ENCODE peak calls at places on chromosomes 11 and 22, in five cellular contexts. One of them, this sample, is unnamed.
A peak's percentile ranks its signal among the peaks of the same experiment; 100 is the strongest.

GRCh38 chr11:4095509-4096230 is 1.1 kb downstream of the RRM1 start:
- DNase-seq in HTR-8/SVneo: no peak
- DNase-seq in ELR: peak; percentile 79
- DNase-seq in mesendoderm: peak; percentile 61
- DNase-seq in GM23338: no peak
- DNase-seq in this sample: no peak

GRCh38 chr11:95262994-95263764 is 32.2 kb upstream of the SESN3 start:
- DNase-seq in HTR-8/SVneo: no peak
- DNase-seq in ELR: no peak
- DNase-seq in mesendoderm: no peak
- DNase-seq in GM23338: no peak
- DNase-seq in this sample: no peak

GRCh38 chr22:21921729-21922128 is 30.9 kb downstream of the PPM1F start:
- DNase-seq in HTR-8/SVneo: no peak
- DNase-seq in ELR: no peak
- DNase-seq in mesendoderm: no peak
- DNase-seq in GM23338: peak; percentile 85
- DNase-seq in this sample: no peak

GRCh38 chr11:11972148-11972547 is 36.3 kb downstream of the DKK3 start:
- DNase-seq in HTR-8/SVneo: no peak
- DNase-seq in ELR: no peak
- DNase-seq in mesendoderm: no peak
- DNase-seq in GM23338: no peak
- DNase-seq in this sample: no peak

GRCh38 chr11:65977621-65978390 is 16.3 kb downstream of the SART1 start:
- DNase-seq in HTR-8/SVneo: no peak
- DNase-seq in ELR: no peak
- DNase-seq in mesendoderm: no peak
- DNase-seq in GM23338: no peak
- DNase-seq in this sample: no peak

GRCh38 chr11:18457435-18457834 is 1.8 kb downstream of the LDHAL6A start:
- DNase-seq in HTR-8/SVneo: peak; percentile 7
- DNase-seq in ELR: peak; percentile 32
- DNase-seq in mesendoderm: peak; percentile 1
- DNase-seq in GM23338: no peak
- DNase-seq in this sample: no peak

GRCh38 chr11:123209591-123209990 is 14.5 kb upstream of the CLMP start:
- DNase-seq in HTR-8/SVneo: no peak
- DNase-seq in ELR: no peak
- DNase-seq in mesendoderm: no peak
- DNase-seq in GM23338: no peak
- DNase-seq in this sample: no peak

GRCh38 chr11:495537-495931 is 11.5 kb downstream of the RNH1 start:
- DNase-seq in HTR-8/SVneo: no peak
- DNase-seq in ELR: no peak
- DNase-seq in mesendoderm: no peak
- DNase-seq in GM23338: no peak
- DNase-seq in this sample: no peak

GRCh38 chr11:78666675-78667129 is 92.0 kb upstream of the NARS2 start:
- DNase-seq in HTR-8/SVneo: no peak
- DNase-seq in ELR: no peak
- DNase-seq in mesendoderm: no peak
- DNase-seq in GM23338: no peak
- DNase-seq in this sample: no peak

GRCh38 chr22:44180706-44181032 is at the start of gene PARVG:
- DNase-seq in HTR-8/SVneo: no peak
- DNase-seq in ELR: no peak
- DNase-seq in mesendoderm: peak; percentile 59
- DNase-seq in GM23338: peak; percentile 70
- DNase-seq in this sample: no peak

GRCh38 chr22:35835998-35836691 is 118.5 kb downstream of the APOL5 start:
- DNase-seq in HTR-8/SVneo: peak; percentile 41
- DNase-seq in ELR: peak; percentile 90
- DNase-seq in mesendoderm: peak; percentile 96
- DNase-seq in GM23338: peak; percentile 84
- DNase-seq in this sample: peak; percentile 65

GRCh38 chr11:34379081-34379480 is 21.3 kb upstream of the ABTB2 start:
- DNase-seq in HTR-8/SVneo: peak; percentile 13
- DNase-seq in ELR: peak; percentile 84
- DNase-seq in mesendoderm: no peak
- DNase-seq in GM23338: no peak
- DNase-seq in this sample: no peak

GRCh38 chr11:3156661-3157311 is 8.3 kb downstream of the OSBPL5 start:
- DNase-seq in HTR-8/SVneo: no peak
- DNase-seq in ELR: no peak
- DNase-seq in mesendoderm: no peak
- DNase-seq in GM23338: no peak
- DNase-seq in this sample: peak; percentile 62

GRCh38 chr22:47567741-47568140 is 805.3 kb downstream of the TBC1D22A start:
- DNase-seq in HTR-8/SVneo: no peak
- DNase-seq in ELR: no peak
- DNase-seq in mesendoderm: no peak
- DNase-seq in GM23338: no peak
- DNase-seq in this sample: no peak

GRCh38 chr22:30947821-30948454 is 20.6 kb downstream of the MORC2 start:
- DNase-seq in HTR-8/SVneo: peak; percentile 5
- DNase-seq in ELR: peak; percentile 60
- DNase-seq in mesendoderm: peak; percentile 32
- DNase-seq in GM23338: peak; percentile 48
- DNase-seq in this sample: no peak

GRCh38 chr11:40129276-40129675 is 1330.2 kb downstream of the LRRC4C start:
- DNase-seq in HTR-8/SVneo: no peak
- DNase-seq in ELR: peak; percentile 9
- DNase-seq in mesendoderm: peak; percentile 46
- DNase-seq in GM23338: peak; percentile 58
- DNase-seq in this sample: no peak

GRCh38 chr22:49420651-49421050 is 407.0 kb downstream of the BRD1 start:
- DNase-seq in HTR-8/SVneo: no peak
- DNase-seq in ELR: no peak
- DNase-seq in mesendoderm: no peak
- DNase-seq in GM23338: no peak
- DNase-seq in this sample: no peak

GRCh38 chr11:14184548-14184947 is 174.4 kb downstream of the RRAS2 start:
- DNase-seq in HTR-8/SVneo: no peak
- DNase-seq in ELR: no peak
- DNase-seq in mesendoderm: peak; percentile 40
- DNase-seq in GM23338: no peak
- DNase-seq in this sample: peak; percentile 10

GRCh38 chr22:30324008-30324730 is 2.6 kb downstream of the TBC1D10A start:
- DNase-seq in HTR-8/SVneo: no peak
- DNase-seq in ELR: peak; percentile 25
- DNase-seq in mesendoderm: no peak
- DNase-seq in GM23338: no peak
- DNase-seq in this sample: no peak

GRCh38 chr11:107354780-107355179 is 102.8 kb downstream of the CWF19L2 start:
- DNase-seq in HTR-8/SVneo: no peak
- DNase-seq in ELR: no peak
- DNase-seq in mesendoderm: no peak
- DNase-seq in GM23338: no peak
- DNase-seq in this sample: no peak

GRCh38 chr11:72778535-72779494 is 15.0 kb downstream of the STARD10 start:
- DNase-seq in HTR-8/SVneo: no peak
- DNase-seq in ELR: no peak
- DNase-seq in mesendoderm: no peak
- DNase-seq in GM23338: no peak
- DNase-seq in this sample: no peak

GRCh38 chr11:26063915-26064314 is 268.0 kb upstream of the ANO3 start:
- DNase-seq in HTR-8/SVneo: no peak
- DNase-seq in ELR: no peak
- DNase-seq in mesendoderm: no peak
- DNase-seq in GM23338: no peak
- DNase-seq in this sample: no peak

GRCh38 chr11:57466680-57467079 is 6.4 kb downstream of the RTN4RL2 start:
- DNase-seq in HTR-8/SVneo: no peak
- DNase-seq in ELR: no peak
- DNase-seq in mesendoderm: no peak
- DNase-seq in GM23338: no peak
- DNase-seq in this sample: no peak

GRCh38 chr11:65399249-65399648 is 12.8 kb downstream of the FRMD8 start:
- DNase-seq in HTR-8/SVneo: no peak
- DNase-seq in ELR: no peak
- DNase-seq in mesendoderm: no peak
- DNase-seq in GM23338: no peak
- DNase-seq in this sample: no peak

GRCh38 chr11:113895367-113896155 is 9.0 kb upstream of the HTR3B start:
- DNase-seq in HTR-8/SVneo: no peak
- DNase-seq in ELR: no peak
- DNase-seq in mesendoderm: peak; percentile 75
- DNase-seq in GM23338: peak; percentile 58
- DNase-seq in this sample: peak; percentile 69

GRCh38 chr11:12868315-12869073 is 140.6 kb upstream of the RASSF10 start:
- DNase-seq in HTR-8/SVneo: no peak
- DNase-seq in ELR: peak; percentile 54
- DNase-seq in mesendoderm: peak; percentile 48
- DNase-seq in GM23338: no peak
- DNase-seq in this sample: no peak

GRCh38 chr11:15104166-15104565 is 10.6 kb upstream of the INSC start:
- DNase-seq in HTR-8/SVneo: no peak
- DNase-seq in ELR: peak; percentile 58
- DNase-seq in mesendoderm: no peak
- DNase-seq in GM23338: no peak
- DNase-seq in this sample: no peak

GRCh38 chr11:38543311-38543710 is 1945.3 kb upstream of the RAG2 start:
- DNase-seq in HTR-8/SVneo: no peak
- DNase-seq in ELR: peak; percentile 51
- DNase-seq in mesendoderm: peak; percentile 16
- DNase-seq in GM23338: no peak
- DNase-seq in this sample: no peak

GRCh38 chr11:20154381-20154780 is 5.9 kb downstream of the DBX1 start:
- DNase-seq in HTR-8/SVneo: no peak
- DNase-seq in ELR: peak; percentile 46
- DNase-seq in mesendoderm: peak; percentile 89
- DNase-seq in GM23338: peak; percentile 72
- DNase-seq in this sample: no peak

GRCh38 chr22:45878051-45878764 is 98.8 kb downstream of the WNT7B start:
- DNase-seq in HTR-8/SVneo: no peak
- DNase-seq in ELR: no peak
- DNase-seq in mesendoderm: peak; percentile 38
- DNase-seq in GM23338: no peak
- DNase-seq in this sample: peak; percentile 40

GRCh38 chr22:33051960-33052839 is 6.0 kb downstream of the SYN3 start:
- DNase-seq in HTR-8/SVneo: no peak
- DNase-seq in ELR: no peak
- DNase-seq in mesendoderm: peak; percentile 84
- DNase-seq in GM23338: peak; percentile 88
- DNase-seq in this sample: no peak

GRCh38 chr11:2652362-2652761 is 47.4 kb downstream of the KCNQ1OT1 start:
- DNase-seq in HTR-8/SVneo: no peak
- DNase-seq in ELR: no peak
- DNase-seq in mesendoderm: no peak
- DNase-seq in GM23338: no peak
- DNase-seq in this sample: no peak

GRCh38 chr11:35035894-35036408 is 103.0 kb upstream of the CD44 start:
- DNase-seq in HTR-8/SVneo: no peak
- DNase-seq in ELR: peak; percentile 96
- DNase-seq in mesendoderm: no peak
- DNase-seq in GM23338: no peak
- DNase-seq in this sample: no peak

GRCh38 chr11:1338201-1339065 is 29.0 kb upstream of the TOLLIP start:
- DNase-seq in HTR-8/SVneo: no peak
- DNase-seq in ELR: no peak
- DNase-seq in mesendoderm: no peak
- DNase-seq in GM23338: peak; percentile 19
- DNase-seq in this sample: no peak

This sample was measured in thyroid gland.